ENCODE peak calls at places on chromosome 12, in eight cellular contexts. One of them, this sample, is unnamed. For H3K36me3, the result is how much of the 10 kb centered on the place peaks cover.

GRCh38 chr12:15698377-15698867 is 90.8 kb downstream of the EPS8 start:
- DNase-seq in GM23248: no peak
- DNase-seq in breast epithelium: no peak
- DNase-seq in left lung: no peak
- DNase-seq in CD8-positive, alpha-beta T cell: no peak
- DNase-seq in GM23338: peak
- DNase-seq in naive thymus-derived CD4-positive, alpha-beta T cell: no peak
- DNase-seq in mesendoderm: no peak
- DNase-seq in this sample: no peak

GRCh38 chr12:102010265-102010994 is 51.4 kb downstream of the WASHC3 start:
- DNase-seq in naive thymus-derived CD4-positive, alpha-beta T cell: no peak
- DNase-seq in breast epithelium: no peak
- DNase-seq in mesendoderm: no peak
- DNase-seq in CD8-positive, alpha-beta T cell: no peak
- DNase-seq in left lung: no peak
- DNase-seq in GM23338: no peak
- DNase-seq in GM23248: no peak
- DNase-seq in this sample: no peak

GRCh38 chr12:39061576-39061975 is 156.2 kb upstream of the CPNE8 start:
- DNase-seq in naive thymus-derived CD4-positive, alpha-beta T cell: no peak
- DNase-seq in mesendoderm: no peak
- DNase-seq in breast epithelium: no peak
- DNase-seq in CD8-positive, alpha-beta T cell: no peak
- DNase-seq in GM23338: no peak
- DNase-seq in GM23248: no peak
- DNase-seq in left lung: no peak
- DNase-seq in this sample: no peak

GRCh38 chr12:121132601-121133481 is at the start of gene P2RX7:
- DNase-seq in GM23248: peak
- DNase-seq in GM23338: peak
- DNase-seq in left lung: peak
- DNase-seq in naive thymus-derived CD4-positive, alpha-beta T cell: peak
- DNase-seq in mesendoderm: peak
- DNase-seq in breast epithelium: peak
- DNase-seq in CD8-positive, alpha-beta T cell: peak
- DNase-seq in this sample: peak

GRCh38 chr12:93972411-93973208 is 175.8 kb upstream of the PLXNC1 start:
- DNase-seq in left lung: no peak
- DNase-seq in GM23338: no peak
- DNase-seq in mesendoderm: peak
- DNase-seq in naive thymus-derived CD4-positive, alpha-beta T cell: no peak
- DNase-seq in GM23248: peak
- DNase-seq in CD8-positive, alpha-beta T cell: no peak
- DNase-seq in breast epithelium: no peak
- DNase-seq in this sample: no peak

GRCh38 chr12:57765003-57765697 is 1.7 kb downstream of the CYP27B1 start:
- DNase-seq in naive thymus-derived CD4-positive, alpha-beta T cell: peak
- DNase-seq in mesendoderm: peak
- DNase-seq in GM23338: peak
- DNase-seq in CD8-positive, alpha-beta T cell: no peak
- DNase-seq in breast epithelium: no peak
- DNase-seq in GM23248: peak
- DNase-seq in left lung: peak
- DNase-seq in this sample: peak

GRCh38 chr12:57127101-57127709 is 1.1 kb upstream of the LRP1 start:
- DNase-seq in CD8-positive, alpha-beta T cell: peak
- DNase-seq in GM23338: peak
- DNase-seq in breast epithelium: peak
- DNase-seq in mesendoderm: peak
- DNase-seq in naive thymus-derived CD4-positive, alpha-beta T cell: peak
- DNase-seq in GM23248: peak
- DNase-seq in left lung: no peak
- DNase-seq in this sample: peak

GRCh38 chr12:47867496-47867941 is 37.3 kb downstream of the VDR start:
- DNase-seq in GM23338: no peak
- DNase-seq in breast epithelium: no peak
- DNase-seq in GM23248: peak
- DNase-seq in mesendoderm: no peak
- DNase-seq in naive thymus-derived CD4-positive, alpha-beta T cell: no peak
- DNase-seq in left lung: no peak
- DNase-seq in CD8-positive, alpha-beta T cell: no peak
- DNase-seq in this sample: no peak

GRCh38 chr12:54328595-54329337 is 3.8 kb downstream of the COPZ1 start:
- DNase-seq in breast epithelium: no peak
- DNase-seq in GM23338: peak
- DNase-seq in GM23248: no peak
- DNase-seq in left lung: no peak
- DNase-seq in CD8-positive, alpha-beta T cell: no peak
- DNase-seq in mesendoderm: no peak
- DNase-seq in naive thymus-derived CD4-positive, alpha-beta T cell: no peak
- DNase-seq in this sample: no peak

GRCh38 chr12:107320031-107320928 is 226.9 kb upstream of the CRY1 start:
- DNase-seq in GM23338: peak
- DNase-seq in naive thymus-derived CD4-positive, alpha-beta T cell: peak
- DNase-seq in GM23248: peak
- DNase-seq in mesendoderm: peak
- DNase-seq in left lung: peak
- DNase-seq in CD8-positive, alpha-beta T cell: peak
- DNase-seq in breast epithelium: peak
- DNase-seq in this sample: peak

GRCh38 chr12:47207005-47207717 is 127.4 kb upstream of the AMIGO2 start:
- DNase-seq in naive thymus-derived CD4-positive, alpha-beta T cell: peak
- DNase-seq in GM23338: no peak
- DNase-seq in GM23248: no peak
- DNase-seq in mesendoderm: peak
- DNase-seq in left lung: peak
- DNase-seq in breast epithelium: no peak
- DNase-seq in CD8-positive, alpha-beta T cell: no peak
- DNase-seq in this sample: peak

GRCh38 chr12:32545413-32545970 is 133.6 kb upstream of the DNM1L start:
- DNase-seq in breast epithelium: no peak
- DNase-seq in GM23248: no peak
- DNase-seq in naive thymus-derived CD4-positive, alpha-beta T cell: no peak
- DNase-seq in mesendoderm: no peak
- DNase-seq in CD8-positive, alpha-beta T cell: no peak
- DNase-seq in GM23338: no peak
- DNase-seq in left lung: no peak
- DNase-seq in this sample: no peak

GRCh38 chr12:88325828-88326214 is 183.7 kb downstream of the TMTC3 start:
- DNase-seq in mesendoderm: no peak
- DNase-seq in GM23338: no peak
- DNase-seq in naive thymus-derived CD4-positive, alpha-beta T cell: no peak
- DNase-seq in GM23248: peak
- DNase-seq in left lung: no peak
- DNase-seq in CD8-positive, alpha-beta T cell: no peak
- DNase-seq in breast epithelium: no peak
- DNase-seq in this sample: no peak

GRCh38 chr12:89195470-89195869 is 156.8 kb downstream of the DUSP6 start:
- DNase-seq in CD8-positive, alpha-beta T cell: no peak
- DNase-seq in breast epithelium: no peak
- DNase-seq in naive thymus-derived CD4-positive, alpha-beta T cell: no peak
- DNase-seq in GM23338: no peak
- DNase-seq in mesendoderm: no peak
- DNase-seq in left lung: no peak
- DNase-seq in GM23248: no peak
- DNase-seq in this sample: no peak

GRCh38 chr12:124396544-124397398 is 101.9 kb downstream of the RFLNA start:
- DNase-seq in GM23248: no peak
- DNase-seq in naive thymus-derived CD4-positive, alpha-beta T cell: no peak
- DNase-seq in left lung: no peak
- DNase-seq in mesendoderm: no peak
- DNase-seq in GM23338: no peak
- DNase-seq in CD8-positive, alpha-beta T cell: no peak
- DNase-seq in breast epithelium: peak
- DNase-seq in this sample: no peak

GRCh38 chr12:12048266-12048665 is 22.5 kb upstream of the BCL2L14 start:
- DNase-seq in breast epithelium: no peak
- DNase-seq in CD8-positive, alpha-beta T cell: no peak
- DNase-seq in left lung: no peak
- DNase-seq in naive thymus-derived CD4-positive, alpha-beta T cell: no peak
- DNase-seq in GM23338: no peak
- DNase-seq in mesendoderm: no peak
- DNase-seq in GM23248: no peak
- DNase-seq in this sample: no peak

GRCh38 chr12:109310247-109311125 is 1.4 kb upstream of the FOXN4 start:
- DNase-seq in left lung: no peak
- DNase-seq in breast epithelium: no peak
- DNase-seq in naive thymus-derived CD4-positive, alpha-beta T cell: no peak
- DNase-seq in CD8-positive, alpha-beta T cell: no peak
- DNase-seq in GM23338: peak
- DNase-seq in GM23248: no peak
- DNase-seq in mesendoderm: no peak
- DNase-seq in this sample: no peak
- H3K36me3 ChIP-seq in left lung: under half
- H3K36me3 ChIP-seq in breast epithelium: under half
- H3K36me3 ChIP-seq in naive thymus-derived CD4-positive, alpha-beta T cell: under half
- H3K36me3 ChIP-seq in CD8-positive, alpha-beta T cell: under half
- H3K36me3 ChIP-seq in GM23338: under half
- H3K36me3 ChIP-seq in GM23248: under half
- H3K36me3 ChIP-seq in mesendoderm: under half
- H3K36me3 ChIP-seq in this sample: under half

DNA sequence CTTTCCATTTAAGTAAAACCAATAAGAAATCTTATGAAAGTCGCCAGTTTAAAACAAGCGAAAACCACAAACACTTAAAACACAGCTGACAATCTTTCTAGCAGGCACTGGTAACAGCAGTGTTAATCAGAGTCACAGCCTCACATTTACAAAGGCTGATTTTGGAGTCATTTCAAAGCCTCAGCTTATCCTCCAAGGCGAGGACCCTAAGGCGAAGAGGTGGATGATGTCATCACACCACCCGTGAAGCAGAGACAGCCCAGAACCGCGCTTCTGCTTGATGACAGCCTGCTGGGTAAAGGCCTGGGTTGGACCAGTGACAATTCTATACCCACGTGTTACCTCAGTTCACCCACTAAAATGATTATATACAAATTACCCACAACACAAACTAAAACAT is 10.1 kb downstream of the GOLGA3 start:
- DNase-seq in mesendoderm: no peak
- DNase-seq in breast epithelium: no peak
- DNase-seq in left lung: no peak
- DNase-seq in GM23248: no peak
- DNase-seq in CD8-positive, alpha-beta T cell: no peak
- DNase-seq in naive thymus-derived CD4-positive, alpha-beta T cell: no peak
- DNase-seq in GM23338: no peak
- DNase-seq in this sample: no peak
- H3K36me3 ChIP-seq in mesendoderm: under half
- H3K36me3 ChIP-seq in breast epithelium: under half
- H3K36me3 ChIP-seq in left lung: under half
- H3K36me3 ChIP-seq in GM23248: half or more
- H3K36me3 ChIP-seq in CD8-positive, alpha-beta T cell: under half
- H3K36me3 ChIP-seq in naive thymus-derived CD4-positive, alpha-beta T cell: half or more
- H3K36me3 ChIP-seq in GM23338: under half
- H3K36me3 ChIP-seq in this sample: under half

GRCh38 chr12:111467862-111468245 is 62.1 kb downstream of the SH2B3 start:
- DNase-seq in mesendoderm: no peak
- DNase-seq in GM23338: no peak
- DNase-seq in GM23248: peak
- DNase-seq in naive thymus-derived CD4-positive, alpha-beta T cell: no peak
- DNase-seq in CD8-positive, alpha-beta T cell: no peak
- DNase-seq in breast epithelium: no peak
- DNase-seq in left lung: no peak
- DNase-seq in this sample: no peak

GRCh38 chr12:111462134-111462821 is 56.6 kb downstream of the SH2B3 start:
- DNase-seq in CD8-positive, alpha-beta T cell: no peak
- DNase-seq in GM23338: no peak
- DNase-seq in left lung: no peak
- DNase-seq in mesendoderm: no peak
- DNase-seq in breast epithelium: no peak
- DNase-seq in GM23248: peak
- DNase-seq in naive thymus-derived CD4-positive, alpha-beta T cell: no peak
- DNase-seq in this sample: no peak

GRCh38 chr12:111469406-111469805 is 63.7 kb downstream of the SH2B3 start:
- DNase-seq in left lung: no peak
- DNase-seq in GM23248: peak
- DNase-seq in breast epithelium: no peak
- DNase-seq in CD8-positive, alpha-beta T cell: no peak
- DNase-seq in GM23338: no peak
- DNase-seq in naive thymus-derived CD4-positive, alpha-beta T cell: no peak
- DNase-seq in mesendoderm: no peak
- DNase-seq in this sample: no peak

DNA sequence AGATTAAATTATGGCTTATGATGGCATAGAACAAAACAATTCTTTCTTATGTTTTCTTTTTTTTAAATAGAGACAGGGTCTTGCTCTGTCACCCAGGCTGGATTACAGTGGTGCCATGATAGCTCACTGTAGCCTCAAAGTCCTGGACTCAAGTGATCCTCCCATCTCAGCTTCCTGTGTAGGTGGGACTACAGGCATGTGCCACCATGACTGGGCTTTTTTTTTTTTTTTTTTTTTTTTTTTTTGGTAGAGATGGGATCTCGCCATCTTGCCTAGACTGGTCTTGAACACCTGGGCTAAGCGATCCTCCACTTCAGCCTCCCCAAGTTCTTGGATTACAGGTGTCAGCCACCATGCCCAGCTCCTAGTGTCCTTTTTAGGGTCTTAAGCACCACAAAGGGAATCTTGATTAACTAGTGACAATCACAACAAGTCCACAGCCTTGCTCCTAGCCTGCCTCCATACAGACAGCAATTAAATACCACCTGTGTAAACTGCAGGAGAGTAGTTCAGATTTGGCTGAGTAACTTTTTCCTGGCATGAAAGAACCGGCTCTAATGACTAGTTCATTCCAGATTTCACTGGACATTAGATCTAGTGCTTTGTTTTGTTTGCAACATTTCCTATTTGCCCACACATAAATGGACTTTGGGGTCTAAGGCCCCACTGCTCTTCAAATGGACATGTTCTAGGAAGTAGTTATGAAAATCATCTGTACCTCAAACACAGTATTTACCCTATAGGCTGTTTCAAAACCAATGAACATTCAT is 61.6 kb downstream of the SH2B3 start:
- DNase-seq in GM23248: peak
- DNase-seq in breast epithelium: no peak
- DNase-seq in naive thymus-derived CD4-positive, alpha-beta T cell: no peak
- DNase-seq in GM23338: no peak
- DNase-seq in mesendoderm: peak
- DNase-seq in CD8-positive, alpha-beta T cell: no peak
- DNase-seq in left lung: no peak
- DNase-seq in this sample: no peak
- H3K36me3 ChIP-seq in GM23248: under half
- H3K36me3 ChIP-seq in breast epithelium: under half
- H3K36me3 ChIP-seq in naive thymus-derived CD4-positive, alpha-beta T cell: under half
- H3K36me3 ChIP-seq in GM23338: under half
- H3K36me3 ChIP-seq in mesendoderm: under half
- H3K36me3 ChIP-seq in CD8-positive, alpha-beta T cell: under half
- H3K36me3 ChIP-seq in left lung: under half
- H3K36me3 ChIP-seq in this sample: under half

DNA sequence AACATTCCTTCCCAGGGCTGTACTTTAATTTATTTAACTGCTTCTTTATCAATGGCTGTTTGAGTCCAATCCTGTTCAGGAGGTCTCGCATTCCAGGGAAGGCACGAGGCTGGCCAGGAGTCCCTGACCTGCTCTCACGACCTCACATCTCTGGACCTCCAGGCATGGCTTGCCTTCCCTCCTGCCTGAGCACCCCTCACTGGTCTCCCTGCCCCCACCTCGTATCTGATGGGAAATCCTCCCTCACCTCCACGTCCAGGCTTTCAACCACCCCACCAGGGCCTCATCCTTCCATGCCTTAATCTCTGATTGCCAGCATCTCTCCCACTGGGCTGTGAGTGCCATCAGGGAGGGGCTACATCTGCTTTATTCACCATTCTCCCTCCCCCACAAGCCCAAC is 29.0 kb downstream of the PRKAB1 start:
- DNase-seq in CD8-positive, alpha-beta T cell: no peak
- DNase-seq in left lung: no peak
- DNase-seq in mesendoderm: peak
- DNase-seq in GM23248: no peak
- DNase-seq in GM23338: no peak
- DNase-seq in breast epithelium: no peak
- DNase-seq in naive thymus-derived CD4-positive, alpha-beta T cell: no peak
- DNase-seq in this sample: no peak
- H3K36me3 ChIP-seq in CD8-positive, alpha-beta T cell: under half
- H3K36me3 ChIP-seq in left lung: under half
- H3K36me3 ChIP-seq in mesendoderm: under half
- H3K36me3 ChIP-seq in GM23248: under half
- H3K36me3 ChIP-seq in GM23338: under half
- H3K36me3 ChIP-seq in breast epithelium: under half
- H3K36me3 ChIP-seq in naive thymus-derived CD4-positive, alpha-beta T cell: under half
- H3K36me3 ChIP-seq in this sample: under half

This sample was measured in CD8-positive, alpha-beta memory T cell.